ENCODE peak calls at places on chromosomes 3 and 15, in four cellular contexts. G is NCI-H460, X is EL, Y is cardiac muscle cell. E is an unnamed sample.

GRCh38 chr3:197516517-197516889 is 39.3 kb downstream of the BDH1 start:
- DNase-seq in G (no peak), X (peak; percentile 89), Y (peak; percentile 78), E (no peak)

GRCh38 chr15:74642328-74642723 is 26.7 kb downstream of the CLK3 start:
- DNase-seq in G (no peak), X (no peak), Y (no peak), E (peak; percentile 79)

GRCh38 chr15:35327789-35328188 is 218.2 kb downstream of the DPH6 start:
- DNase-seq in G (no peak), X (no peak), Y (no peak), E (no peak)

GRCh38 chr3:14772533-14773138 is 46.1 kb upstream of the FGD5 start:
- DNase-seq in G (no peak), X (no peak), Y (no peak), E (no peak)

GRCh38 chr15:73127302-73127936 is 75.2 kb downstream of the NEO1 start:
- DNase-seq in G (peak; percentile 38), X (peak; percentile 28), Y (peak; percentile 48), E (no peak)

GRCh38 chr3:195078891-195079440 is 192.0 kb downstream of the XXYLT1 start:
- DNase-seq in G (no peak), X (no peak), Y (no peak), E (no peak)

GRCh38 chr3:112302061-112302830 is 8.2 kb upstream of the SLC9C1 start:
- DNase-seq in G (no peak), X (no peak), Y (peak; percentile 76), E (no peak)

GRCh38 chr3:152656207-152657001 is 178.5 kb upstream of the P2RY1 start:
- DNase-seq in G (no peak), X (no peak), Y (peak; percentile 32), E (no peak)

GRCh38 chr3:194577985-194578905 is 55.0 kb downstream of the TMEM44 start:
- DNase-seq in G (no peak), X (peak; percentile 94), Y (peak; percentile 81), E (no peak)